ENCODE peak calls at places on chromosomes 6 and 20, in seven cellular contexts. Y, J, N, Q, B, C and T are unnamed samples.

GRCh38 chr20:49167811-49168507 is 20.2 kb downstream of the STAU1 start:
- DNase-seq in Y (no peak), J (no peak), N (no peak), Q (no peak), B (no peak), C (no peak), T (no peak)

GRCh38 chr20:1712634-1713625 is 55.4 kb upstream of the SIRPG start:
- DNase-seq in Y (no peak), J (no peak), N (no peak), Q (no peak), B (no peak), C (no peak), T (no peak)

GRCh38 chr6:129446272-129446851 is 263.6 kb downstream of the ARHGAP18 start:
- DNase-seq in Y (no peak), J (no peak), N (no peak), Q (no peak), B (no peak), C (no peak), T (no peak)

GRCh38 chr6:109000289-109000688 is 94.4 kb downstream of the SESN1 start:
- DNase-seq in Y (no peak), J (no peak), N (no peak), Q (no peak), B (no peak), C (no peak), T (no peak)

GRCh38 chr6:114282268-114282667 is 60.6 kb downstream of the HS3ST5 start:
- DNase-seq in Y (no peak), J (no peak), N (no peak), Q (no peak), B (no peak), C (no peak), T (no peak)

GRCh38 chr6:11538049-11538798 is 675 bp downstream of the TMEM170B start:
- DNase-seq in Y (peak; percentile 46), J (peak; percentile 67), N (no peak), Q (peak; percentile 36), B (peak; percentile 32), C (peak; percentile 50), T (peak; percentile 26)

GRCh38 chr20:38789503-38790209 is 15.8 kb upstream of the PPP1R16B start:
- DNase-seq in Y (no peak), J (no peak), N (no peak), Q (no peak), B (no peak), C (no peak), T (no peak)

GRCh38 chr6:169854083-169854725 is 102.8 kb downstream of the ERMARD start:
- DNase-seq in Y (no peak), J (no peak), N (no peak), Q (no peak), B (no peak), C (no peak), T (no peak)

GRCh38 chr6:156910938-156911337 is 133.8 kb downstream of the ARID1B start:
- DNase-seq in Y (no peak), J (no peak), N (no peak), Q (no peak), B (no peak), C (no peak), T (no peak)

GRCh38 chr6:53439556-53439955 is 90.8 kb upstream of the ELOVL5 start:
- DNase-seq in Y (no peak), J (no peak), N (no peak), Q (no peak), B (no peak), C (no peak), T (no peak)

GRCh38 chr20:9072741-9073310 is 3.9 kb downstream of the PLCB4 start:
- DNase-seq in Y (no peak), J (no peak), N (no peak), Q (no peak), B (no peak), C (no peak), T (no peak)

GRCh38 chr6:13500264-13500663 is 12.9 kb upstream of the GFOD1 start:
- DNase-seq in Y (no peak), J (no peak), N (no peak), Q (no peak), B (no peak), C (no peak), T (no peak)

GRCh38 chr20:62951896-62952372 is 575 bp upstream of the SLC17A9 start:
- DNase-seq in Y (no peak), J (peak; percentile 63), N (no peak), Q (no peak), B (no peak), C (no peak), T (no peak)

GRCh38 chr20:34586488-34587163 is 28.1 kb downstream of the MAP1LC3A start:
- DNase-seq in Y (no peak), J (no peak), N (no peak), Q (no peak), B (no peak), C (no peak), T (no peak)

GRCh38 chr6:16804515-16805161 is 43.4 kb upstream of the ATXN1 start:
- DNase-seq in Y (no peak), J (no peak), N (no peak), Q (no peak), B (no peak), C (no peak), T (no peak)

GRCh38 chr6:24891004-24891403 is 44.8 kb downstream of the RIPOR2 start:
- DNase-seq in Y (no peak), J (no peak), N (no peak), Q (no peak), B (no peak), C (no peak), T (no peak)

GRCh38 chr6:105005446-105005845 is 48.5 kb downstream of the LIN28B start:
- DNase-seq in Y (no peak), J (no peak), N (no peak), Q (no peak), B (no peak), C (no peak), T (no peak)

GRCh38 chr6:74015427-74015826 is 319.4 kb downstream of the CD109 start:
- DNase-seq in Y (no peak), J (no peak), N (no peak), Q (no peak), B (no peak), C (no peak), T (no peak)